ENCODE peak calls at places on chromosomes 6 and 20, in four cellular contexts. One of them, this sample, is unnamed.
A peak's percentile ranks its signal among the peaks of the same experiment; 100 is the strongest.

GRCh38 chr6:44731485-44732095 is 344.1 kb downstream of the CDC5L start:
- DNase-seq in left lung: no peak
- DNase-seq in HCT116: no peak
- DNase-seq in Peyer's patch: no peak
- DNase-seq in this sample: no peak

GRCh38 chr6:133553652-133554051 is 312.5 kb downstream of the EYA4 start:
- DNase-seq in Peyer's patch: no peak
- DNase-seq in left lung: no peak
- DNase-seq in HCT116: peak; percentile 56
- DNase-seq in this sample: no peak

GRCh38 chr20:51385941-51386530 is 156.5 kb downstream of the NFATC2 start:
- DNase-seq in Peyer's patch: peak; percentile 51
- DNase-seq in left lung: no peak
- DNase-seq in HCT116: peak; percentile 24
- DNase-seq in this sample: peak; percentile 32

GRCh38 chr6:21186479-21187055 is 407.0 kb upstream of the SOX4 start:
- DNase-seq in left lung: no peak
- DNase-seq in Peyer's patch: no peak
- DNase-seq in HCT116: no peak
- DNase-seq in this sample: no peak

GRCh38 chr20:38353298-38353697 is 7.0 kb downstream of the LBP start:
- DNase-seq in Peyer's patch: no peak
- DNase-seq in HCT116: no peak
- DNase-seq in left lung: no peak
- DNase-seq in this sample: no peak

GRCh38 chr6:35461270-35461669 is 6.9 kb upstream of the RPL10A start:
- DNase-seq in left lung: no peak
- DNase-seq in Peyer's patch: no peak
- DNase-seq in HCT116: no peak
- DNase-seq in this sample: no peak

GRCh38 chr6:19465760-19466159 is 371.4 kb upstream of the ID4 start:
- DNase-seq in HCT116: no peak
- DNase-seq in Peyer's patch: no peak
- DNase-seq in left lung: no peak
- DNase-seq in this sample: no peak

GRCh38 chr20:40663991-40664880 is 24.8 kb downstream of the MAFB start:
- DNase-seq in Peyer's patch: no peak
- DNase-seq in HCT116: no peak
- DNase-seq in left lung: peak; percentile 83
- DNase-seq in this sample: no peak

GRCh38 chr6:99618649-99619408 is 12.2 kb downstream of the PRDM13 start:
- DNase-seq in Peyer's patch: no peak
- DNase-seq in HCT116: no peak
- DNase-seq in left lung: peak; percentile 75
- DNase-seq in this sample: no peak

GRCh38 chr6:36519352-36519751 is 27.9 kb downstream of the STK38 start:
- DNase-seq in left lung: no peak
- DNase-seq in Peyer's patch: no peak
- DNase-seq in HCT116: no peak
- DNase-seq in this sample: no peak

GRCh38 chr20:32179934-32180333 is 27.6 kb downstream of the PLAGL2 start:
- DNase-seq in HCT116: no peak
- DNase-seq in Peyer's patch: no peak
- DNase-seq in left lung: no peak
- DNase-seq in this sample: no peak

GRCh38 chr20:2688041-2688591 is 4.5 kb upstream of the EBF4 start:
- DNase-seq in left lung: peak; percentile 76
- DNase-seq in HCT116: peak; percentile 15
- DNase-seq in Peyer's patch: peak; percentile 31
- DNase-seq in this sample: peak; percentile 69

GRCh38 chr6:25623874-25624273 is 28.1 kb upstream of the SCGN start:
- DNase-seq in left lung: no peak
- DNase-seq in Peyer's patch: no peak
- DNase-seq in HCT116: no peak
- DNase-seq in this sample: no peak

GRCh38 chr6:13863699-13864155 is 49.4 kb upstream of the MCUR1 start:
- DNase-seq in Peyer's patch: no peak
- DNase-seq in HCT116: no peak
- DNase-seq in left lung: no peak
- DNase-seq in this sample: no peak

GRCh38 chr6:160160450-160160849 is 38.8 kb downstream of the SLC22A1 start:
- DNase-seq in Peyer's patch: no peak
- DNase-seq in left lung: no peak
- DNase-seq in HCT116: no peak
- DNase-seq in this sample: peak; percentile 80

GRCh38 chr6:140393665-140394064 is 1019.2 kb upstream of the CITED2 start:
- DNase-seq in HCT116: no peak
- DNase-seq in Peyer's patch: no peak
- DNase-seq in left lung: no peak
- DNase-seq in this sample: no peak

GRCh38 chr6:134235937-134236751 is 81.8 kb downstream of the SGK1 start:
- DNase-seq in HCT116: no peak
- DNase-seq in left lung: no peak
- DNase-seq in Peyer's patch: no peak
- DNase-seq in this sample: no peak

GRCh38 chr20:52190437-52191131 is 995 bp downstream of the ZFP64 start:
- DNase-seq in left lung: no peak
- DNase-seq in HCT116: peak; percentile 6
- DNase-seq in Peyer's patch: peak; percentile 50
- DNase-seq in this sample: no peak

GRCh38 chr20:6784767-6785166 is 17.3 kb downstream of the BMP2 start:
- DNase-seq in Peyer's patch: no peak
- DNase-seq in left lung: no peak
- DNase-seq in HCT116: no peak
- DNase-seq in this sample: no peak

GRCh38 chr20:34753706-34754461 is 49.7 kb downstream of the TP53INP2 start:
- DNase-seq in Peyer's patch: no peak
- DNase-seq in HCT116: no peak
- DNase-seq in left lung: no peak
- DNase-seq in this sample: no peak

GRCh38 chr6:71238351-71238750 is 50.3 kb upstream of the OGFRL1 start:
- DNase-seq in Peyer's patch: no peak
- DNase-seq in HCT116: no peak
- DNase-seq in left lung: no peak
- DNase-seq in this sample: no peak

GRCh38 chr20:33475381-33476160 is 14.3 kb upstream of the CBFA2T2 start:
- DNase-seq in Peyer's patch: no peak
- DNase-seq in left lung: no peak
- DNase-seq in HCT116: no peak
- DNase-seq in this sample: peak; percentile 32

GRCh38 chr6:80464901-80465300 is 358.4 kb downstream of the BCKDHB start:
- DNase-seq in Peyer's patch: no peak
- DNase-seq in HCT116: no peak
- DNase-seq in left lung: no peak
- DNase-seq in this sample: no peak

GRCh38 chr20:62641749-62642665 is at the start of gene SLCO4A1:
- DNase-seq in Peyer's patch: peak; percentile 88
- DNase-seq in left lung: peak; percentile 96
- DNase-seq in HCT116: peak; percentile 48
- DNase-seq in this sample: peak; percentile 91

GRCh38 chr6:121896363-121896762 is 460.9 kb downstream of the GJA1 start:
- DNase-seq in left lung: no peak
- DNase-seq in Peyer's patch: no peak
- DNase-seq in HCT116: no peak
- DNase-seq in this sample: no peak

GRCh38 chr6:16257999-16258708 is 19.8 kb downstream of the GMPR start:
- DNase-seq in left lung: no peak
- DNase-seq in Peyer's patch: no peak
- DNase-seq in HCT116: no peak
- DNase-seq in this sample: no peak

GRCh38 chr20:37651932-37652331 is 41.9 kb upstream of the CTNNBL1 start:
- DNase-seq in Peyer's patch: no peak
- DNase-seq in HCT116: peak; percentile 36
- DNase-seq in left lung: no peak
- DNase-seq in this sample: peak; percentile 40

GRCh38 chr6:13006578-13007300 is 290.2 kb downstream of the PHACTR1 start:
- DNase-seq in HCT116: no peak
- DNase-seq in left lung: no peak
- DNase-seq in Peyer's patch: no peak
- DNase-seq in this sample: no peak

GRCh38 chr20:8790442-8791074 is 278.3 kb upstream of the PLCB4 start:
- DNase-seq in left lung: no peak
- DNase-seq in HCT116: peak; percentile 24
- DNase-seq in Peyer's patch: no peak
- DNase-seq in this sample: peak; percentile 50

DNA sequence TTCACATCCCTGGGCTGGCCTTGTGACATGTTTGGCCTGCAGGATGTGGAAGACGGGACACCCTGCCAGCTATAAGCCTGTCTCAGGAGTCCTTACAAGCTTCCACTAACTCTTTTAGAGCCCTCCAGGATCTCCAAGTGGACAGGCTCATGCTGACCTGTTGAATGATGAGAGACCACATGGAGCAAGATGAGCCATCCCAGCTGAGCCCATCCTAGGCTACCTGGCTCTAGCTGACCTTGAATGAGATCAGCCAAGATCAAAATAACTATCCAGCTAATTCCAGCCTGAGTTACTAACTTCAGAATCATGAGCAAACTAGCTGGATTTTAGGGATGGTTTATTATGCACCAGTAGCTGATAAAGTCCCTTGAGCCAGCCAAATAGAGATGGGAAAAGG is 169.5 kb downstream of the TFAP2C start:
- DNase-seq in HCT116: no peak
- DNase-seq in left lung: no peak
- DNase-seq in Peyer's patch: no peak
- DNase-seq in this sample: no peak
- H3K4me1 ChIP-seq in HCT116: no peaks in the 10 kb centered on the region
- H3K4me1 ChIP-seq in left lung: no peaks in the 10 kb centered on the region
- H3K4me1 ChIP-seq in Peyer's patch: no peaks in the 10 kb centered on the region
- H3K4me1 ChIP-seq in this sample: no peaks in the 10 kb centered on the region

GRCh38 chr6:150005761-150006651 is 19.3 kb downstream of the RAET1L start:
- DNase-seq in left lung: no peak
- DNase-seq in Peyer's patch: no peak
- DNase-seq in HCT116: no peak
- DNase-seq in this sample: no peak
- H3K4me3 ChIP-seq in left lung: peak overlapping the region; percentile 52
- H3K4me3 ChIP-seq in Peyer's patch: peak overlapping the region; percentile 62
- H3K4me3 ChIP-seq in HCT116: peak overlapping the region; percentile 81
- H3K4me3 ChIP-seq in this sample: no peak overlapping the region

GRCh38 chr20:56465997-56466396 is 2.4 kb upstream of the RTF2 start:
- DNase-seq in HCT116: no peak
- DNase-seq in left lung: no peak
- DNase-seq in Peyer's patch: no peak
- DNase-seq in this sample: no peak

GRCh38 chr20:56460459-56460858 is 8.0 kb upstream of the RTF2 start:
- DNase-seq in HCT116: no peak
- DNase-seq in Peyer's patch: no peak
- DNase-seq in left lung: no peak
- DNase-seq in this sample: no peak

GRCh38 chr20:56467969-56468316 is 484 bp upstream of the RTF2 start:
- DNase-seq in left lung: no peak
- DNase-seq in Peyer's patch: no peak
- DNase-seq in HCT116: no peak
- DNase-seq in this sample: no peak

GRCh38 chr20:56468317-56469076 is at the start of gene RTF2:
- DNase-seq in HCT116: peak; percentile 84
- DNase-seq in Peyer's patch: peak; percentile 90
- DNase-seq in left lung: peak; percentile 97
- DNase-seq in this sample: peak; percentile 96

GRCh38 chr20:56463428-56463827 is 5.0 kb upstream of the RTF2 start:
- DNase-seq in Peyer's patch: no peak
- DNase-seq in HCT116: no peak
- DNase-seq in left lung: no peak
- DNase-seq in this sample: no peak
- H3K4me1 ChIP-seq in Peyer's patch: no peaks in the 10 kb centered on the region
- H3K4me1 ChIP-seq in HCT116: peaks cover 11% of the 10 kb centered on the region
- H3K4me1 ChIP-seq in left lung: peaks cover 4% of the 10 kb centered on the region
- H3K4me1 ChIP-seq in this sample: peaks cover 4% of the 10 kb centered on the region

GRCh38 chr6:85127179-85127498 is 322.7 kb upstream of the NT5E start:
- DNase-seq in Peyer's patch: no peak
- DNase-seq in HCT116: no peak
- DNase-seq in left lung: no peak
- DNase-seq in this sample: no peak

GRCh38 chr6:85124472-85125428 is 325.1 kb upstream of the NT5E start:
- DNase-seq in left lung: no peak
- DNase-seq in Peyer's patch: no peak
- DNase-seq in HCT116: peak; percentile 15
- DNase-seq in this sample: no peak

GRCh38 chr6:85129881-85130280 is 320.0 kb upstream of the NT5E start:
- DNase-seq in left lung: no peak
- DNase-seq in HCT116: no peak
- DNase-seq in Peyer's patch: no peak
- DNase-seq in this sample: no peak

GRCh38 chr6:85127696-85128225 is 322.1 kb upstream of the NT5E start:
- DNase-seq in HCT116: no peak
- DNase-seq in left lung: no peak
- DNase-seq in Peyer's patch: no peak
- DNase-seq in this sample: no peak

GRCh38 chr6:85126448-85127178 is 323.3 kb upstream of the NT5E start:
- DNase-seq in left lung: no peak
- DNase-seq in Peyer's patch: no peak
- DNase-seq in HCT116: peak; percentile 47
- DNase-seq in this sample: no peak
- H3K4me3 ChIP-seq in left lung: no peak overlapping the region
- H3K4me3 ChIP-seq in Peyer's patch: no peak overlapping the region
- H3K4me3 ChIP-seq in HCT116: no peak overlapping the region
- H3K4me3 ChIP-seq in this sample: no peak overlapping the region

DNA sequence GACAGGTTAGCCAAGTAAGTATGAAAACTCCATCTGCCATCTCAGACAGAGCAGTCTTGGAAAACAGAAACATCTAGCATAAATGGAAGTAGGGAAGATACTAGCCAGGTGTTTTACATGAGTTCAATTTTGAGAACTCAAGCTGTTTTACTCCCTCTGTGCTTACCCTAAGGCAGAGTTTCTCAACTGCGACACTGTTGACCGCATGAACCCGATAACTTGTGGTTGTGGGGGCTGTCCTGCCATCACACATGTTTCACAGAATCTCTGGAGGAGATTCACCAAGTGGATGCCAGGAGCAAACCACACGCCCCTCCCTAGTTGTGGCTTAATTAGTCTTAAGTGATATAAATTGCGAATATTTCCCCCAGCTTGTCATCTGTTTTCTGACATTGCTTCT is 2.3 kb upstream of the SERPINB6 start:
- DNase-seq in HCT116: no peak
- DNase-seq in Peyer's patch: no peak
- DNase-seq in left lung: no peak
- DNase-seq in this sample: no peak
- H3K4me1 ChIP-seq in HCT116: peaks cover 50% of the 10 kb centered on the region
- H3K4me1 ChIP-seq in Peyer's patch: no peaks in the 10 kb centered on the region
- H3K4me1 ChIP-seq in left lung: peaks cover 6% of the 10 kb centered on the region
- H3K4me1 ChIP-seq in this sample: peaks cover 19% of the 10 kb centered on the region

DNA sequence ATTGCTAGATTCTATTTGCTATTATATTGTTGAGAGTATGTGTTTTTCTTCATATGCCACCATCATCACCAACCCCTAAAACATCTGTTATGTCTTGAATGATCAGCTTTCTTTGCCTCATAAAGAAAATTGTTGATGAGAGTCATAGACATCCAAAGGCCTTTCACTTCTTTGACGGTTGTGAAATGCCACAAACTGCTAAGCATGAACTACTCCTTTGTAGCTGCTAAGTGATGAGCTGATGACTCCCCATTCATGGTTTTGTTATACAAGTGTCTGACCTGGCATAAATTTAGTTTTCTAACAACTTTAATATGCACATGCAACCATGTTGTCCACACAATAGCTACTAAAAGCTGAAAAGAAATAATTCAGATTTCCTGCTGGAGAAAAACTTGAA is 684 bp upstream of the MED23 start:
- DNase-seq in left lung: no peak
- DNase-seq in HCT116: no peak
- DNase-seq in Peyer's patch: no peak
- DNase-seq in this sample: no peak
- H3K4me3 ChIP-seq in left lung: peak overlapping the region; percentile 84
- H3K4me3 ChIP-seq in HCT116: peak overlapping the region; percentile 77
- H3K4me3 ChIP-seq in Peyer's patch: peak overlapping the region; percentile 72
- H3K4me3 ChIP-seq in this sample: no peak overlapping the region

GRCh38 chr6:138539882-138540281 is 40.6 kb upstream of the NHSL1 start:
- DNase-seq in Peyer's patch: no peak
- DNase-seq in HCT116: no peak
- DNase-seq in left lung: no peak
- DNase-seq in this sample: no peak
- H3K4me1 ChIP-seq in Peyer's patch: no peaks in the 10 kb centered on the region
- H3K4me1 ChIP-seq in HCT116: no peaks in the 10 kb centered on the region
- H3K4me1 ChIP-seq in left lung: peaks cover 12% of the 10 kb centered on the region
- H3K4me1 ChIP-seq in this sample: no peaks in the 10 kb centered on the region